ENCODE peak calls at places on chromosomes 1 and 21, in five cellular contexts. E is GM20000, A is left ventricle myocardium inferior, J is A549, O is adrenal gland. F is an unnamed sample.

GRCh38 chr1:27485363-27485762 is 4.6 kb downstream of the WASF2 start:
- DNase-seq in J (no peak), O (no peak), A (no peak), E (no peak), F (no peak)

GRCh38 chr1:207959995-207960745 is 49.2 kb upstream of the CD34 start:
- DNase-seq in E (no peak), J (no peak), O (no peak), A (no peak), F (no peak)

GRCh38 chr1:188429385-188429784 is 1600.6 kb downstream of the PLA2G4A start:
- DNase-seq in E (no peak), A (no peak), J (no peak), O (no peak), F (no peak)

GRCh38 chr1:87180682-87181081 is 148.0 kb upstream of the LMO4 start:
- DNase-seq in A (peak), J (no peak), E (no peak), O (no peak), F (no peak)

GRCh38 chr1:159915571-159916239 is 9.6 kb downstream of the TAGLN2 start:
- DNase-seq in E (no peak), J (no peak), A (no peak), O (no peak), F (no peak)

GRCh38 chr1:24551910-24552571 is 3.8 kb upstream of the NCMAP start:
- DNase-seq in O (no peak), A (no peak), E (no peak), J (no peak), F (peak)

GRCh38 chr1:216742625-216743024 is 19.4 kb upstream of the ESRRG start:
- DNase-seq in O (no peak), A (no peak), J (no peak), E (no peak), F (no peak)

GRCh38 chr1:36322085-36322785 is 1.2 kb downstream of the EVA1B start:
- DNase-seq in A (no peak), J (no peak), E (no peak), O (no peak), F (no peak)

GRCh38 chr1:225654277-225654597 is 1.3 kb upstream of the ENAH start:
- DNase-seq in J (peak), A (no peak), O (no peak), E (no peak), F (no peak)

GRCh38 chr21:45505416-45506021 is 36.7 kb downstream of the SLC19A1 start:
- DNase-seq in A (peak), E (no peak), O (no peak), J (no peak), F (no peak)

GRCh38 chr1:113142791-113143190 is 69.8 kb downstream of the LRIG2 start:
- DNase-seq in E (no peak), A (no peak), O (no peak), J (no peak), F (no peak)

GRCh38 chr1:32106663-32107273 is 1.1 kb upstream of the KPNA6 start:
- DNase-seq in O (no peak), J (no peak), A (no peak), E (no peak), F (no peak)

GRCh38 chr1:230806552-230806951 is 59.4 kb downstream of the CAPN9 start:
- DNase-seq in J (no peak), E (no peak), A (no peak), O (no peak), F (no peak)

GRCh38 chr1:76944942-76945341 is 77.7 kb downstream of the ST6GALNAC5 start:
- DNase-seq in O (no peak), E (no peak), A (no peak), J (no peak), F (no peak)

GRCh38 chr21:40936771-40937261 is 89.9 kb upstream of the DSCAM start:
- DNase-seq in J (no peak), A (no peak), E (no peak), O (no peak), F (no peak)

GRCh38 chr1:60861949-60862346 is 220.4 kb upstream of the NFIA start:
- DNase-seq in J (no peak), O (no peak), E (no peak), A (no peak), F (no peak)

GRCh38 chr1:41498809-41499208 is 14.3 kb upstream of the EDN2 start:
- DNase-seq in J (no peak), E (no peak), O (peak), A (peak), F (no peak)

GRCh38 chr21:44487831-44488230 is 32.5 kb downstream of the LRRC3 start:
- DNase-seq in E (peak), A (no peak), O (no peak), J (no peak), F (no peak)

GRCh38 chr1:244862354-244862698 is 2.0 kb downstream of the HNRNPU start:
- DNase-seq in O (no peak), A (no peak), J (no peak), E (no peak), F (no peak)

GRCh38 chr1:57204942-57205787 is 218.7 kb downstream of the DAB1 start:
- DNase-seq in E (no peak), A (no peak), O (no peak), J (no peak), F (no peak)

GRCh38 chr1:200211157-200211556 is 183.6 kb downstream of the NR5A2 start:
- DNase-seq in E (no peak), O (no peak), A (no peak), J (no peak), F (no peak)

GRCh38 chr1:89615676-89616598 is 17.0 kb upstream of the LRRC8C start:
- DNase-seq in A (no peak), O (no peak), J (no peak), E (no peak), F (no peak)

GRCh38 chr21:42081138-42081537 is 10.0 kb downstream of the UMODL1 start:
- DNase-seq in A (no peak), E (no peak), O (no peak), J (no peak), F (no peak)

GRCh38 chr1:55285849-55286248 is 70.7 kb upstream of the USP24 start:
- DNase-seq in A (no peak), O (no peak), J (no peak), E (no peak), F (no peak)
- TF ChIP-seq CTCF in A (no peak), O (no peak), J (no peak), E (no peak), F (no peak)

DNA sequence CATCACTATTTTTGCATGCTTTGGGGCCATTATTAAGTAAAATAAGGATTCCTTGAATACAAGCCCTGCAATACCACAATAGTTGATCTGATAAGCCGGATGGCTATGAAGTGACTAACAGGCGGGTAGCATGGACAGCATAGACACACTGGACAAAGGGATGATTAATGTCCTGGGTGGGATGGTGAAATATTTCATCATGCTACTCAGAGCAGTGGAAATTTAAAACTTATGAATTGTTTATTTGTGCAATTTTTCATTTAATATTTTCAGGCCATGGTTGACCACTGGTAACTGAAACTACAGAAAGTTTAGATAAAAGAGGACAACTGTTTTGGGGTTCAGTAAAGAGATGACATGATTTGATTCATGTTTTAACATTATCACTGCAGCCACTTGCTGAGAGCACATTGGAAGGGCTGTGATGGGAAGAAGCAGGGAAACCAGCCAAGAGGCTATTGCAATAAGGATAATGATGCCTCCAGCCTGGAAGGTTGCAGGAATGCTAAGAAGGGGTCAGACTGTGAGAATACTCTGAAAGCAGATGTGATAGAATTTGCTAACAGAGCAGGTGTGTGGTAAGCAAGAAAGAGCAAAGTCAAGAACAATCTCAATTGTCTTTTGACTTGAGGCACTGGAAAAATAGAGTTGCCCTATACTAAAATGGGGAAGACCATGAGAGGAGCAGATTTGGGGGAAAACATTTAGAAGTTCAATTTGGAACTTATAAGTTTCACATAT is 62.5 kb upstream of the TNFSF4 start:
- DNase-seq in J (peak), O (peak), E (no peak), A (no peak), F (no peak)
- TF ChIP-seq CTCF in J (no peak), O (no peak), E (no peak), A (no peak), F (no peak)

DNA sequence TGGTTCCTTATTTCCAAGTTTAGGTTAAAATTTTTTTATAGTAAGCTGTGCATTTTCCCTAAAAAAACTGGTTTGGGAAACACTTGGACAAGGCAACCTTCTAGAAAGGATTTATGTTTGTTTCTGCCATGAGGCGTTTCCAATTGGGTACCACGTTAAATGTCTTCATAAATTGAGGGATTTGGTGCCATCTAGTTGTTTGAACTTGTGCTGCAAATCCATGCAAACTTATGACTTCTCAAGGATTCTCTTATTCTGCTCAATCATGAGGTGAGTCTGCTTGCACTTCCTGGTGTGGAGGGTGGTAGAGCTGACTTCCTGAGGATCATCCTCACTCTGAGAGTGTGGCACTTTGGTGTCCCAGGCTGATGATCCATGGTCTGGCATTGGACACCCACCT is 123.3 kb downstream of the PCNX2 start:
- DNase-seq in A (no peak), O (no peak), J (no peak), E (no peak), F (no peak)
- TF ChIP-seq CTCF in A (peak), O (peak), J (no peak), E (no peak), F (no peak)

DNA sequence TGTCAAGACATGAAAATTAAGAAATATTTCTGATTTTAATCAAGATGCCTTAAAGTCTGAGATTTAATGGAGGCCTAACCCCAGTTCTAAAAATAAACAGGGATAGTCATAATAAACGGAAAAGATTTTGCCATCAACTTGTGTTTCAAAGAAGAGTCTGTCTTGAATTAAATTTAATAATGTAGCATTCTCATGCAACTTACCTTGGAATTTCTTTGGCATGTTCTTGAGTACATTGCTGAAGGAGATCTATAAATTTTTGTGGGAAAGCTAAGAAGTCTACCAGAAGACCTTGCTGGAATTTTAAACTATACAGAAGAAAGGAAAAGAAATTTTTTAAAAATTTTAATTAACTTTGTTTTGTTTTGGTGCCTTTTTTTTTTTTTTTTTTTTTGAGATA is 10.6 kb downstream of the SASS6 start:
- DNase-seq in J (no peak), A (no peak), O (no peak), E (no peak), F (no peak)
- TF ChIP-seq CTCF in J (no peak), A (no peak), O (no peak), E (no peak), F (no peak)

GRCh38 chr1:202268032-202268431 is 73.7 kb downstream of the UBE2T start:
- DNase-seq in E (no peak), A (no peak), O (no peak), J (no peak), F (no peak)
- TF ChIP-seq CTCF in E (no peak), A (no peak), O (no peak), J (no peak), F (no peak)

F was measured in mesothelial cell of epicardium.